ENCODE peak calls at places on chromosomes 12 and 14, in five cellular contexts. K is activated CD8-positive, alpha-beta memory T cell treated with anti-CD3 and anti-CD28 coated beads for 1 hour; R is activated gamma-delta T cell; L is activated B cell treated with CpG ODN at 0.5 μM for 24 hours; S is Kasumi-1. M is an unnamed sample.

GRCh38 chr12:108724054-108724889 is 7.0 kb downstream of the CORO1C start:
- DNase-seq in K (no peak), S (peak; percentile 75), L (no peak), R (no peak), M (no peak)

GRCh38 chr12:45343269-45344051 is 127.6 kb downstream of the ANO6 start:
- DNase-seq in S (no peak), K (no peak), L (no peak), R (no peak), M (no peak)

GRCh38 chr12:106764738-106765137 is 9.7 kb upstream of the RIC8B start:
- DNase-seq in L (no peak), K (no peak), S (no peak), R (no peak), M (no peak)

GRCh38 chr12:43789941-43790340 is 16.2 kb downstream of the TWF1 start:
- DNase-seq in K (no peak), R (no peak), L (no peak), S (no peak), M (no peak)

GRCh38 chr12:12903642-12904609 is 12.6 kb downstream of the GPRC5A start:
- DNase-seq in K (no peak), S (peak; percentile 29), L (no peak), R (no peak), M (no peak)

GRCh38 chr12:119153477-119154434 is 25.0 kb upstream of the HSPB8 start:
- DNase-seq in R (no peak), S (no peak), K (no peak), L (no peak), M (no peak)

GRCh38 chr12:115354007-115354452 is 670.1 kb upstream of the TBX3 start:
- DNase-seq in S (no peak), L (no peak), K (no peak), R (no peak), M (no peak)

GRCh38 chr12:47236109-47236714 is 156.5 kb upstream of the AMIGO2 start:
- DNase-seq in S (no peak), K (no peak), R (no peak), L (no peak), M (no peak)

GRCh38 chr12:25186788-25187397 is 8.1 kb downstream of the DNAI7 start:
- DNase-seq in K (no peak), L (no peak), R (no peak), S (no peak), M (no peak)

GRCh38 chr12:68792952-68793351 is 15.0 kb upstream of the MDM2 start:
- DNase-seq in L (no peak), R (no peak), S (peak; percentile 57), K (no peak), M (no peak)

GRCh38 chr14:37452323-37452722 is 142.7 kb downstream of the FOXA1 start:
- DNase-seq in L (no peak), R (no peak), K (no peak), S (no peak), M (no peak)

GRCh38 chr14:69312608-69313007 is 52.6 kb downstream of the GALNT16 start:
- DNase-seq in S (no peak), R (no peak), L (no peak), K (no peak), M (no peak)

GRCh38 chr14:99382781-99383456 is 97.7 kb downstream of the SETD3 start:
- DNase-seq in S (no peak), L (no peak), R (no peak), K (no peak), M (no peak)

GRCh38 chr12:124639407-124639806 is 72.0 kb upstream of the NCOR2 start:
- DNase-seq in K (no peak), R (no peak), S (no peak), L (no peak), M (no peak)

GRCh38 chr14:76426161-76426696 is 50.3 kb downstream of the ESRRB start:
- DNase-seq in L (no peak), S (no peak), K (no peak), R (no peak), M (no peak)

GRCh38 chr12:26077915-26078314 is 46.9 kb downstream of the BHLHE41 start:
- DNase-seq in K (no peak), S (no peak), R (no peak), L (no peak), M (no peak)

GRCh38 chr12:87381747-87382146 is 647.5 kb downstream of the C12orf50 start:
- DNase-seq in K (no peak), L (no peak), S (peak; percentile 66), R (no peak), M (no peak)

GRCh38 chr14:44107156-44107555 is 399.9 kb downstream of the FSCB start:
- DNase-seq in L (no peak), R (no peak), K (no peak), S (no peak), M (no peak)

GRCh38 chr12:68932701-68933563 is at the start of gene CPM:
- DNase-seq in L (peak; percentile 78), S (peak; percentile 25), K (peak; percentile 49), R (peak; percentile 51), M (no peak)

GRCh38 chr14:24829862-24830261 is 195.9 kb upstream of the GZMB start:
- DNase-seq in S (no peak), R (no peak), L (no peak), K (no peak), M (no peak)

GRCh38 chr14:78278464-78278863 is 108.3 kb downstream of the NRXN3 start:
- DNase-seq in K (no peak), S (no peak), R (no peak), L (no peak), M (no peak)

GRCh38 chr14:41662780-41663477 is 56.3 kb downstream of the LRFN5 start:
- DNase-seq in S (no peak), R (no peak), K (no peak), L (no peak), M (no peak)

GRCh38 chr12:11666131-11666530 is 16.7 kb downstream of the ETV6 start:
- DNase-seq in R (no peak), L (no peak), S (peak; percentile 8), K (no peak), M (no peak)

GRCh38 chr12:75921687-75922289 is 109.8 kb downstream of the PHLDA1 start:
- DNase-seq in K (no peak), L (no peak), S (no peak), R (no peak), M (no peak)

GRCh38 chr14:60637138-60637489 is 12.2 kb downstream of the SIX1 start:
- DNase-seq in R (no peak), S (no peak), L (no peak), K (no peak), M (no peak)

GRCh38 chr12:49706351-49707126 is 666 bp downstream of the FMNL3 start:
- DNase-seq in R (no peak), S (peak; percentile 58), K (peak; percentile 5), L (peak; percentile 41), M (no peak)

GRCh38 chr14:105430535-105430934 is 10.9 kb downstream of the MTA1 start:
- DNase-seq in R (no peak), K (no peak), L (no peak), S (no peak), M (no peak)

GRCh38 chr14:88005050-88005481 is at the start of gene GPR65:
- DNase-seq in S (peak; percentile 93), L (no peak), R (no peak), K (no peak), M (no peak)

GRCh38 chr12:81598205-81598604 is 160.9 kb downstream of the PPFIA2 start:
- DNase-seq in R (no peak), L (no peak), K (no peak), S (no peak), M (no peak)

GRCh38 chr14:95609398-95609990 is 74.6 kb downstream of the GLRX5 start:
- DNase-seq in S (peak; percentile 15), K (no peak), R (no peak), L (no peak), M (no peak)

GRCh38 chr14:72613196-72613974 is 280.5 kb downstream of the DPF3 start:
- DNase-seq in L (no peak), S (no peak), R (no peak), K (no peak), M (no peak)

GRCh38 chr12:10614056-10614370 is 604 bp upstream of the MAGOHB start:
- DNase-seq in K (no peak), R (no peak), S (no peak), L (no peak), M (no peak)

GRCh38 chr12:120064054-120064940 is 52.3 kb downstream of the RAB35 start:
- DNase-seq in R (no peak), L (no peak), K (no peak), S (no peak), M (no peak)

M was measured in cortex of kidney.